ENCODE peak calls at places on chromosomes 3 and 15, in five cellular contexts. V, F, W, H and U are unnamed samples.

GRCh38 chr15:75695206-75695605 is 17.4 kb downstream of the CSPG4 start:
- DNase-seq in H (no peak), F (no peak), V (no peak), W (no peak), U (no peak)

GRCh38 chr3:196108075-196108743 is 26.3 kb upstream of the TFRC start:
- DNase-seq in V (no peak), F (no peak), H (no peak), W (peak; percentile 90), U (no peak)

GRCh38 chr3:53109822-53110771 is 20.1 kb downstream of the RFT1 start:
- DNase-seq in F (peak; percentile 74), H (no peak), W (peak; percentile 58), V (peak; percentile 31), U (peak; percentile 74)

GRCh38 chr3:38829404-38829803 is 13.4 kb upstream of the SCN10A start:
- DNase-seq in H (no peak), W (peak; percentile 19), V (peak; percentile 14), F (peak; percentile 89), U (peak; percentile 39)

GRCh38 chr3:109897734-109898133 is 560.4 kb upstream of the DPPA4 start:
- DNase-seq in V (no peak), H (no peak), F (peak; percentile 52), W (no peak), U (no peak)

GRCh38 chr3:122255757-122256439 is 69.2 kb upstream of the CSTA start:
- DNase-seq in H (no peak), V (no peak), W (no peak), F (peak; percentile 30), U (peak; percentile 7)

GRCh38 chr3:48500656-48501055 is 3.3 kb downstream of the SHISA5 start:
- DNase-seq in F (no peak), H (no peak), V (no peak), W (no peak), U (no peak)

GRCh38 chr3:12190221-12190807 is 31.6 kb upstream of the TIMP4 start:
- DNase-seq in W (no peak), F (no peak), V (no peak), H (no peak), U (no peak)

GRCh38 chr3:189787622-189788021 is 156.4 kb downstream of the TP63 start:
- DNase-seq in F (peak; percentile 45), H (no peak), W (no peak), V (no peak), U (no peak)

GRCh38 chr15:74845208-74845568 is 2.2 kb upstream of the ULK3 start:
- DNase-seq in H (no peak), W (no peak), F (no peak), V (no peak), U (no peak)

GRCh38 chr3:16937421-16937820 is 52.7 kb downstream of the PLCL2 start:
- DNase-seq in F (no peak), V (no peak), W (no peak), H (no peak), U (no peak)

GRCh38 chr15:65032823-65033537 is 3.5 kb upstream of the MTFMT start:
- DNase-seq in F (peak; percentile 61), V (peak; percentile 44), H (no peak), W (peak; percentile 56), U (peak; percentile 95)

GRCh38 chr3:32383136-32383711 is 8.4 kb upstream of the CMTM7 start:
- DNase-seq in F (no peak), V (no peak), W (no peak), H (no peak), U (no peak)

GRCh38 chr3:4850211-4850927 is 128.9 kb upstream of the BHLHE40 start:
- DNase-seq in F (no peak), W (no peak), H (peak; percentile 84), V (no peak), U (no peak)

GRCh38 chr3:13493867-13494441 is 13.8 kb downstream of the HDAC11 start:
- DNase-seq in F (no peak), H (no peak), V (no peak), W (no peak), U (no peak)

GRCh38 chr15:60660290-60661051 is 181.5 kb upstream of the ICE2 start:
- DNase-seq in V (peak; percentile 35), H (no peak), F (peak; percentile 73), W (no peak), U (no peak)

GRCh38 chr3:77380141-77380540 is 340.2 kb downstream of the ROBO2 start:
- DNase-seq in F (no peak), W (no peak), V (no peak), H (no peak), U (no peak)

GRCh38 chr15:94412979-94413741 is 181.8 kb downstream of the MCTP2 start:
- DNase-seq in F (peak; percentile 25), W (no peak), V (no peak), H (no peak), U (peak; percentile 22)

GRCh38 chr15:69665641-69666091 is 213.0 kb downstream of the RPLP1 start:
- DNase-seq in F (no peak), W (no peak), V (peak; percentile 45), H (no peak), U (no peak)

GRCh38 chr3:22450785-22451400 is 699.9 kb upstream of the ZNF385D start:
- DNase-seq in F (no peak), W (no peak), H (no peak), V (peak; percentile 44), U (no peak)

GRCh38 chr3:46934508-46935167 is 41.9 kb downstream of the CCDC12 start:
- DNase-seq in F (no peak), H (no peak), V (peak; percentile 43), W (no peak), U (no peak)

GRCh38 chr15:90031231-90031791 is 30.2 kb downstream of the ZNF710 start:
- DNase-seq in H (peak; percentile 95), V (no peak), F (peak; percentile 11), W (no peak), U (no peak)

GRCh38 chr3:124032881-124033359 is 41.0 kb upstream of the ROPN1 start:
- DNase-seq in H (no peak), V (peak; percentile 97), W (peak; percentile 85), F (peak; percentile 71), U (peak; percentile 51)

GRCh38 chr3:71425491-71426071 is 157.9 kb downstream of the FOXP1 start:
- DNase-seq in W (no peak), H (no peak), F (peak; percentile 92), V (no peak), U (no peak)

GRCh38 chr15:92069308-92070244 is 216.1 kb downstream of the SLCO3A1 start:
- DNase-seq in V (no peak), W (no peak), F (peak; percentile 80), H (peak; percentile 44), U (no peak)

GRCh38 chr15:60718661-60719069 is 239.7 kb upstream of the ICE2 start:
- DNase-seq in V (no peak), W (no peak), H (no peak), F (no peak), U (peak; percentile 81)

GRCh38 chr3:186705882-186706780 is 11.0 kb upstream of the KNG1 start:
- DNase-seq in F (no peak), W (no peak), H (peak; percentile 12), V (no peak), U (no peak)

GRCh38 chr3:157119369-157119951 is 40.5 kb downstream of the CCNL1 start:
- DNase-seq in W (peak; percentile 87), V (no peak), F (no peak), H (no peak), U (peak; percentile 35)

GRCh38 chr15:22974745-22975144 is 5.4 kb downstream of the CYFIP1 start:
- DNase-seq in W (no peak), F (no peak), V (no peak), H (no peak), U (no peak)

GRCh38 chr15:49293941-49294340 is 123.9 kb downstream of the GALK2 start:
- DNase-seq in F (no peak), H (no peak), W (no peak), V (no peak), U (no peak)

GRCh38 chr15:67501177-67501835 is 19.6 kb upstream of the C15orf61 start:
- DNase-seq in V (peak; percentile 38), H (no peak), F (peak; percentile 54), W (peak; percentile 30), U (peak; percentile 24)
- TF ChIP-seq MXI1 in V (no peak), H (no peak), F (no peak), W (no peak), U (no peak)

GRCh38 chr3:89572261-89572660 is 464.8 kb downstream of the EPHA3 start:
- DNase-seq in F (peak; percentile 15), H (no peak), W (no peak), V (no peak), U (no peak)
- TF ChIP-seq MXI1 in F (no peak), H (no peak), W (no peak), V (no peak), U (no peak)

GRCh38 chr15:41690636-41691035 is 30.4 kb downstream of the MGA start:
- DNase-seq in F (no peak), H (no peak), W (no peak), V (no peak), U (peak; percentile 41)
- TF ChIP-seq MXI1 in F (no peak), H (no peak), W (no peak), V (no peak), U (no peak)

DNA sequence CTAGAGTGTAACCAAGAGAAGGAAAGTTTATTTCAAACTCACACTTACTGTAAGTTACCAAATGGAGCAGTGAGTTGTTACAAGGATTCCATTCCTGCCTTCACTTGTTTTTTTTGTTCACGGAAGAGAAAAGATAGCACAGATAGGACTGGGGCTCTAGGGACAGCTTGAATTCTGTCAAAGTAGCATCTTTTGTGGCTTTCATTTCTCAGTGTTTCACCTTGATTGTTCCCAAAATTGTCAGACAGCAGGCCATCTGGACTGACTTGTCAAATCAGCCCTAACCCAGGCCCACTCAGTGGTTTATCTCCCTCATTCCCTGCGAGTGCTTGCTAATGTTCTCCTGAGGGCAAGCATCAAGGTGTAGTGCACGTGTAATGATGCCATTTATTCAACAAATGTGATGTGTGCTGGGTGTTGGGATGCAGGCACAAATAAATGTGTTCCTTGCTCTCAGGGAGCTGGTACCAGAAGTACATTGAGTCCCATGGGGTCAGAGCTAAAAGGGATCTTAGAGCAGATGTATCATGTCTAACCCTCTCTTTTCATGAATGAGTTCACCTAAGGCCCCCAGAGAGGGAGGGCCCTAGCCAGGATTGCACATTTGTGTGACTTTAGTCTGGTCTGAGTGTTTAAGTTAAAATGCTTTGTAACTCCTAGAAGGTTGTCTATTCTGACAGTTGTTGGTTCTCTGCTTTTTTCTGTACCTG is 49.1 kb downstream of the PDHB start:
- DNase-seq in H (no peak), F (peak; percentile 24), V (peak; percentile 21), W (no peak), U (no peak)
- TF ChIP-seq MXI1 in H (no peak), F (no peak), V (no peak), W (no peak), U (no peak)

GRCh38 chr15:63492541-63493077 is 11.8 kb upstream of the USP3 start:
- DNase-seq in V (no peak), F (peak; percentile 87), H (no peak), W (no peak), U (no peak)
- TF ChIP-seq MXI1 in V (no peak), F (no peak), H (no peak), W (no peak), U (no peak)

GRCh38 chr3:193946945-193947344 is 189.0 kb upstream of the HES1 start:
- DNase-seq in W (no peak), V (no peak), H (no peak), F (no peak), U (peak; percentile 81)
- TF ChIP-seq MXI1 in W (no peak), V (no peak), H (no peak), F (no peak), U (no peak)